ENCODE peak calls at places on chromosomes 2 and 18, in six cellular contexts. K, U, T, O, I and G are unnamed samples.

GRCh38 chr2:222709191-222709891 is 37.9 kb downstream of the MOGAT1 start:
- DNase-seq in K (peak; percentile 26), U (no peak), T (peak; percentile 45), O (peak; percentile 27), I (peak; percentile 95), G (peak; percentile 91)

GRCh38 chr2:29724282-29724681 is 197.1 kb downstream of the ALK start:
- DNase-seq in K (no peak), U (no peak), T (no peak), O (no peak), I (no peak), G (no peak)

GRCh38 chr18:44723366-44723765 is 42.7 kb downstream of the SETBP1 start:
- DNase-seq in K (no peak), U (no peak), T (no peak), O (no peak), I (no peak), G (no peak)

GRCh38 chr18:5582849-5583667 is 39.3 kb upstream of the EPB41L3 start:
- DNase-seq in K (no peak), U (no peak), T (no peak), O (no peak), I (no peak), G (peak; percentile 53)

GRCh38 chr2:226661789-226662545 is 137.7 kb downstream of the IRS1 start:
- DNase-seq in K (no peak), U (no peak), T (no peak), O (no peak), I (peak; percentile 76), G (no peak)

GRCh38 chr2:186588940-186589732 is 720 bp upstream of the ITGAV start:
- DNase-seq in K (no peak), U (no peak), T (no peak), O (peak; percentile 23), I (no peak), G (no peak)

GRCh38 chr2:224017976-224018375 is 21.1 kb downstream of the SERPINE2 start:
- DNase-seq in K (no peak), U (no peak), T (no peak), O (no peak), I (no peak), G (no peak)

GRCh38 chr2:172084734-172085459 is 410 bp upstream of the DLX1 start:
- DNase-seq in K (peak; percentile 92), U (peak; percentile 86), T (peak; percentile 69), O (peak; percentile 80), I (peak; percentile 97), G (peak; percentile 90)

GRCh38 chr18:21682276-21683051 is 22.1 kb downstream of the ABHD3 start:
- DNase-seq in K (no peak), U (no peak), T (no peak), O (no peak), I (peak; percentile 79), G (no peak)

GRCh38 chr2:231932985-231933915 is 7.1 kb upstream of the NPPC start:
- DNase-seq in K (no peak), U (peak; percentile 67), T (peak; percentile 17), O (no peak), I (no peak), G (no peak)

GRCh38 chr18:21362921-21363320 is 120.9 kb downstream of the GREB1L start:
- DNase-seq in K (no peak), U (no peak), T (no peak), O (no peak), I (peak; percentile 11), G (no peak)

GRCh38 chr2:61690078-61690477 is 151.9 kb upstream of the XPO1 start:
- DNase-seq in K (no peak), U (no peak), T (no peak), O (no peak), I (no peak), G (no peak)

GRCh38 chr18:23238152-23238531 is 102.9 kb downstream of the CABLES1 start:
- DNase-seq in K (no peak), U (no peak), T (peak; percentile 65), O (no peak), I (peak; percentile 85), G (no peak)

GRCh38 chr2:68438455-68439303 is 28.4 kb downstream of the FBXO48 start:
- DNase-seq in K (no peak), U (no peak), T (no peak), O (no peak), I (peak; percentile 31), G (no peak)

GRCh38 chr2:79876430-79876829 is 363.6 kb downstream of the CTNNA2 start:
- DNase-seq in K (no peak), U (no peak), T (no peak), O (no peak), I (no peak), G (no peak)

GRCh38 chr2:84908948-84909713 is 3.7 kb downstream of the TMSB10 start:
- DNase-seq in K (no peak), U (no peak), T (no peak), O (peak; percentile 9), I (no peak), G (no peak)

GRCh38 chr2:85994421-85994777 is 105.6 kb upstream of the ST3GAL5 start:
- DNase-seq in K (no peak), U (peak; percentile 11), T (no peak), O (no peak), I (no peak), G (no peak)

GRCh38 chr2:166411473-166412230 is 35.9 kb upstream of the SCN9A start:
- DNase-seq in K (no peak), U (no peak), T (no peak), O (no peak), I (peak; percentile 55), G (no peak)

DNA sequence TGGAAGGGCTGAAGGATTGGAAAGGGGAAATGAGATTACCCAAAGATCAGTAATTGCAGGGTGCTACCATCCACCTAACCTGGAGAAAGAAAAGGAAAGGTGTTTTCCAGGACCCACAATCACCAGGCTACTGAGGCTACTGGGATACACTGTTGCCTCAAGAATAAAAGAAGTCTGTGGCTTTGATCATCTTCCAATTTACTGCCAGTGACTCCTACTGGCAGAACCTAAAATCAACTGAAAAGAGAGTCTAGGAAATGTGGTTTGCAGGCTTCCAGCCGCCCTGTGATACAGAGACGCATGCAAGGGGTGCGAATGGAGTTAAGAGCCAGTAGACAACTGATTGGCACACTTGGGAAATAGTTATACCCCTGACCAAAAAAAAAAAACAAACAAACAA is 16.6 kb upstream of the TTL start:
- DNase-seq in K (no peak), U (no peak), T (no peak), O (no peak), I (peak; percentile 32), G (no peak)
- TF ChIP-seq CTCF in K (peak; percentile 16), U (no peak), T (no peak), O (no peak), I (peak; percentile 25), G (no peak)

GRCh38 chr18:13524824-13525223 is 201.5 kb downstream of the FAM210A start:
- DNase-seq in K (no peak), U (no peak), T (no peak), O (no peak), I (no peak), G (no peak)

GRCh38 chr18:13527256-13527655 is 199.1 kb downstream of the FAM210A start:
- DNase-seq in K (no peak), U (peak; percentile 38), T (no peak), O (no peak), I (no peak), G (no peak)

GRCh38 chr18:13524054-13524453 is 202.3 kb downstream of the FAM210A start:
- DNase-seq in K (no peak), U (peak; percentile 56), T (no peak), O (no peak), I (no peak), G (no peak)

GRCh38 chr18:13526519-13526918 is 199.8 kb downstream of the FAM210A start:
- DNase-seq in K (no peak), U (no peak), T (no peak), O (no peak), I (no peak), G (no peak)

DNA sequence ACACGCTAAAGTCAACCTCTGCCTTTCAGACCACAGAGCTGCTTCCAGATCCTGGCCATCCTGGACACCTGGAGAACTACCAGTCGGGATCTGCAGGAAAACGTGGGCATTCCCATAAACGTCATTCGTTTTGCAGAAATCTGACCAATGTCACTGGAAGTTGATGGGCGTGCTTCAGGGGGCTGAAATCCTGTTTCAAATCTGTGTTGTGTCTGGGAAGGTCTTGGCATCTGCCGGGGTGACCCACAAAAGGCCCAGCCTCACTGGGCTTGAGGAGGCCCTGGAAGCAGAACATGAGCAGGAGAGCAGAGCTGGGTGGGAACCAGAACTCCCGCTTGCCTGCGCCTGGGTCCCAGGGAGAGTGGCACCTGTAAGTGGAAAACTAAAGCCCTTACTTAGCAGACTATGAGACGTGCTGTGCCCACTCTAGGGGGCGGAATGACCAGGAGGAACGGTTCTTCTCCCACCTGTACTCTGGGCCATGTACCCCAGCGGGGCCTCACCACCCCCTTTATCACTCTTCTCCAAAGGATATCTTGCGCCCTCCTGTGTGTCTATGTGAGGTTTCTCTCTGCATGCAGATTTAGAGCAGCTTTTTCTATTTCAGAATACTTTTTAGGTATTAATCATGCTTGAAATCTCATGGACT is 200.9 kb downstream of the FAM210A start:
- DNase-seq in K (peak; percentile 20), U (peak; percentile 50), T (no peak), O (no peak), I (no peak), G (no peak)
- TF ChIP-seq CTCF in K (no peak), U (no peak), T (no peak), O (no peak), I (no peak), G (no peak)

DNA sequence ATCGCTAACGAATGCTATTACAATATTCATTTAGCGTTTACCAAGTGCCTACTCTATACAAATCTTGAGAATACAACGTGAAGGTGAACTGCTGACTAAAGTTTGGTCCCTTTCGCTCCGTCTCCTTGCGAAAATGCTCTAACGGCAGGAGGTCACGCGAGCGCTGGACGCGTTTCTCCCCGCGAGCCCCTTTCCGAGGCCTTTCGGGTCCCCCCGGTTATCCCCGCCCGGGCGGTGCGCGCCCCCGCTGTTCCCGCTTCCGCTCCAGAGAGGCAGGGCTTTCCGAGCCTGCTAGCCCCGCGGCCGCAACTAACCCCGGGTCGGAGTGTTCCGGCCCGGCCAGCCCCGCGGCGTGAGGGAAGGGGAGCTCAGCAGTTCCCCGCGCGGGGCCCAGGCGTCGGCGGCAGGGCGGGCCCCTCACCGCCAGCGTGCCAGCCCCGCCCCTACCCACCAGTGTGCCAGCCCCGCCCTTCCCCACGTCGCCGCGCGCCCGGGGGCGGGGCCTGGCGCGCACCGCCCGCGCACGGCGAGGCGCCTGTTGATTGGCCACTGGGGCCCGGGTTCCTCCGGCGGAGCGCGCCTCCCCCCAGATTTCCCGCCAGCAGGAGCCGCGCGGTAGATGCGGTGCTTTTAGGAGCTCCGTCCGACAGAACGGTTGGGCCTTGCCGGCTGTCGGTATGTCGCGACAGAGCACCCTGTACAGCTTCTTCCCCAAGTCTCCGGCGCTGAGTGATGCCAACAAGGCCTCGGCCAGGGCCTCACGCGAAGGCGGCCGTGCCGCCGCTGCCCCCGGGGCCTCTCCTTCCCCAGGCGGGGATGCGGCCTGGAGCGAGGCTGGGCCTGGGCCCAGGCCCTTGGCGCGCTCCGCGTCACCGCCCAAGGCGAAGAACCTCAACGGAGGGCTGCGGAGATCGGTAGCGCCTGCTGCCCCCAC is at the start of gene MSH6:
- DNase-seq in K (peak; percentile 86), U (peak; percentile 91), T (peak; percentile 91), O (peak; percentile 90), I (peak; percentile 97), G (peak; percentile 80)
- TF ChIP-seq CTCF in K (no peak), U (no peak), T (no peak), O (no peak), I (no peak), G (no peak)

DNA sequence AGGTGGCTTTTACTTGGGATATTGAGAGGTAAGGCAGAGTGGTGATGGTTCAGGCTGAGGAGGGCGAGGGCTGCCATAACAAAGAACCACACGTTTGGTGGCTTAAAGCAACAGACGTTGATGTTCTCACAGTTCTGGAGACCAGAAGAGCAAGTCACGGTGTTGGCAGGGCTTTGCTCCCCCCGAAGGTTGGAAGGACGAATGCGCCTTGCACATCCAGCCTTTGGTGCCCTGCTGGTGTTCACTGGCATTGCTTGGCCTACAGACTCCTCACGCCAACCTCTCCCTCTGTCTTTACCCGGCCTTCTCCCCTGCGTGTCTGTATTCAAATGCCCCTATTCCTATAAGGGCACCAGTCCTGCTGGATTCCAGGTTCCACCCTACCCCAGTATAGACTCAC is 125.4 kb downstream of the TPO start:
- DNase-seq in K (peak; percentile 58), U (peak; percentile 57), T (no peak), O (no peak), I (peak; percentile 31), G (no peak)
- TF ChIP-seq CTCF in K (no peak), U (peak; percentile 24), T (no peak), O (no peak), I (peak; percentile 43), G (no peak)